ENCODE peak calls at places on chromosomes 16 and 17, in six cellular contexts. P is activated CD8-positive, alpha-beta T cell treated with anti-CD3 and anti-CD28 coated beads for 36 hours; Z is NCI-H1417; M is prostate gland; Y is fibroblast of the aortic adventitia; J is fibroblast of villous mesenchyme. K is an unnamed sample.

GRCh38 chr17:50361561-50362480 is 11.2 kb downstream of the MRPL27 start:
- DNase-seq in M (peak; percentile 56), Z (peak; percentile 15), Y (peak; percentile 77), J (peak; percentile 83), P (peak; percentile 73), K (peak; percentile 74)

GRCh38 chr17:28743243-28744103 is at the start of gene TRAF4:
- DNase-seq in Y (peak; percentile 84), M (peak; percentile 73), Z (peak; percentile 85), P (peak; percentile 90), J (peak; percentile 91), K (peak; percentile 81)

GRCh38 chr17:14302421-14303099 is 1.7 kb downstream of the HS3ST3B1 start:
- DNase-seq in J (peak; percentile 88), Y (peak; percentile 83), Z (peak; percentile 64), M (peak; percentile 75), P (peak; percentile 86), K (peak; percentile 79)

GRCh38 chr16:20610892-20611349 is 34.8 kb upstream of the ACSM2B start:
- DNase-seq in Y (no peak), Z (no peak), P (no peak), J (no peak), M (no peak), K (no peak)

GRCh38 chr17:41600318-41600717 is 12.2 kb downstream of the KRT16 start:
- DNase-seq in J (no peak), Y (no peak), Z (no peak), P (no peak), M (no peak), K (no peak)

GRCh38 chr17:40028595-40028994 is 13.4 kb downstream of the CSF3 start:
- DNase-seq in Z (no peak), P (no peak), J (no peak), M (no peak), Y (no peak), K (no peak)

GRCh38 chr17:28282596-28282995 is 36.4 kb upstream of the TMEM97 start:
- DNase-seq in M (no peak), Z (peak; percentile 38), J (peak; percentile 88), P (no peak), Y (peak; percentile 88), K (peak; percentile 76)

GRCh38 chr16:87580855-87581261 is 21.4 kb upstream of the JPH3 start:
- DNase-seq in Z (no peak), Y (peak; percentile 60), M (no peak), J (peak; percentile 73), P (peak; percentile 61), K (peak; percentile 92)

GRCh38 chr17:79244665-79245064 is 170.0 kb downstream of the ENGASE start:
- DNase-seq in J (no peak), Z (no peak), Y (no peak), M (no peak), P (no peak), K (no peak)

GRCh38 chr16:64751906-64752305 is 370.0 kb downstream of the CDH11 start:
- DNase-seq in Y (peak; percentile 25), J (peak; percentile 47), P (no peak), Z (no peak), M (no peak), K (peak; percentile 40)

GRCh38 chr16:84836234-84836647 is 16.5 kb downstream of the CRISPLD2 start:
- DNase-seq in J (peak; percentile 100), M (peak; percentile 61), Z (no peak), Y (peak; percentile 100), P (no peak), K (peak; percentile 100)

GRCh38 chr17:62630365-62631085 is 3.1 kb downstream of the MRC2 start:
- DNase-seq in Z (no peak), Y (no peak), M (no peak), J (peak; percentile 26), P (no peak), K (peak; percentile 48)

GRCh38 chr16:78551487-78552085 is 452.1 kb downstream of the WWOX start:
- DNase-seq in Z (peak; percentile 93), P (no peak), Y (no peak), J (no peak), M (no peak), K (no peak)

GRCh38 chr16:27776556-27776955 is 226.6 kb downstream of the KATNIP start:
- DNase-seq in Y (no peak), P (no peak), M (no peak), Z (no peak), J (no peak), K (no peak)

GRCh38 chr16:70781800-70782199 is 19.2 kb downstream of the VAC14 start:
- DNase-seq in J (no peak), Z (no peak), P (no peak), Y (no peak), M (no peak), K (no peak)

GRCh38 chr17:61444831-61445230 is 7.4 kb upstream of the TBX4 start:
- DNase-seq in Y (no peak), M (no peak), P (no peak), Z (no peak), J (peak; percentile 32), K (peak; percentile 72)

GRCh38 chr17:8887834-8888703 is 20.6 kb upstream of the PIK3R6 start:
- DNase-seq in Z (no peak), P (no peak), M (no peak), J (peak; percentile 41), Y (no peak), K (no peak)

GRCh38 chr17:64500487-64500859 is 3.6 kb upstream of the POLG2 start:
- DNase-seq in Z (no peak), M (no peak), J (no peak), P (no peak), Y (no peak), K (no peak)

GRCh38 chr16:1097156-1097555 is 1.1 kb upstream of the C1QTNF8 start:
- DNase-seq in Y (no peak), J (no peak), M (no peak), Z (no peak), P (no peak), K (no peak)

GRCh38 chr17:75492555-75493168 is 22.7 kb downstream of the CASKIN2 start:
- DNase-seq in Y (no peak), J (no peak), Z (no peak), M (no peak), P (no peak), K (no peak)

GRCh38 chr16:11264155-11264832 is 4.8 kb downstream of the TNP2 start:
- DNase-seq in Z (no peak), M (no peak), P (no peak), J (no peak), Y (no peak), K (no peak)

GRCh38 chr16:30092373-30093010 is 768 bp upstream of the TBX6 start:
- DNase-seq in Z (peak; percentile 27), P (peak; percentile 87), M (peak; percentile 26), J (peak; percentile 46), Y (peak; percentile 58), K (peak; percentile 56)

GRCh38 chr17:17128476-17129075 is 77.6 kb downstream of the PLD6 start:
- DNase-seq in P (no peak), Y (no peak), Z (no peak), M (no peak), J (no peak), K (no peak)

GRCh38 chr17:40499551-40500189 is 1.8 kb downstream of the TNS4 start:
- DNase-seq in Z (peak; percentile 50), P (no peak), J (peak; percentile 82), M (peak; percentile 96), Y (peak; percentile 59), K (peak; percentile 80)

GRCh38 chr16:80637621-80638020 is 96.8 kb downstream of the DYNLRB2 start:
- DNase-seq in M (no peak), Z (no peak), Y (no peak), J (no peak), P (no peak), K (no peak)

GRCh38 chr17:2905269-2905668 is 109.0 kb downstream of the RAP1GAP2 start:
- DNase-seq in M (no peak), Y (no peak), J (no peak), P (no peak), Z (no peak), K (no peak)

GRCh38 chr16:27439273-27440018 is 37.5 kb downstream of the IL21R start:
- DNase-seq in Y (no peak), P (peak; percentile 0), J (no peak), Z (no peak), M (no peak), K (no peak)

GRCh38 chr16:5175263-5175662 is 77.7 kb upstream of the EEF2KMT start:
- DNase-seq in Z (no peak), M (peak; percentile 57), J (no peak), Y (no peak), P (no peak), K (no peak)

GRCh38 chr16:23072084-23072599 is 77.1 kb downstream of the USP31 start:
- DNase-seq in M (peak; percentile 72), Y (peak; percentile 77), J (peak; percentile 77), P (no peak), Z (no peak), K (peak; percentile 15)

GRCh38 chr17:30290696-30291570 is 811 bp downstream of the BLMH start:
- DNase-seq in M (peak; percentile 40), J (peak; percentile 38), Z (peak; percentile 25), P (peak; percentile 61), Y (peak; percentile 28), K (peak; percentile 29)

GRCh38 chr16:3174618-3175148 is 13.3 kb upstream of the OR1F1 start:
- DNase-seq in P (no peak), Z (no peak), J (no peak), M (no peak), Y (no peak), K (no peak)

GRCh38 chr17:38444151-38444550 is 15.9 kb downstream of the ARHGAP23 start:
- DNase-seq in Z (peak; percentile 69), M (peak; percentile 69), J (peak; percentile 65), Y (peak; percentile 57), P (peak; percentile 77), K (no peak)

GRCh38 chr16:14562691-14563491 is 67.2 kb downstream of the PARN start:
- DNase-seq in M (peak; percentile 32), Y (peak; percentile 79), J (peak; percentile 68), P (no peak), Z (no peak), K (peak; percentile 90)

GRCh38 chr17:15462962-15463361 is 4.5 kb downstream of the CDRT4 start:
- DNase-seq in J (no peak), M (no peak), P (no peak), Y (peak; percentile 77), Z (no peak), K (peak; percentile 55)

GRCh38 chr16:31063843-31064611 is 10.0 kb downstream of the ZNF668 start:
- DNase-seq in P (no peak), M (no peak), J (no peak), Z (no peak), Y (no peak), K (peak; percentile 26)

GRCh38 chr17:66636111-66636510 is 198.8 kb upstream of the CACNG5 start:
- DNase-seq in P (peak; percentile 45), Y (peak; percentile 75), Z (no peak), M (no peak), J (peak; percentile 71), K (peak; percentile 86)

GRCh38 chr16:57736419-57737281 is 1.1 kb downstream of the KATNB1 start:
- DNase-seq in P (peak; percentile 69), Z (no peak), J (peak; percentile 78), Y (peak; percentile 75), M (no peak), K (peak; percentile 87)

K was measured in amniotic epithelial cell.